ENCODE peak calls at places on chromosomes 2 and 18, in four cellular contexts. H is HCT116, W is choroid plexus epithelial cell, D is transverse colon. A is an unnamed sample.

GRCh38 chr2:23211987-23212583 is 172.9 kb upstream of the KLHL29 start:
- DNase-seq in H (no peak), W (no peak), D (peak), A (no peak)

GRCh38 chr2:99481941-99482340 is 7.9 kb downstream of the REV1 start:
- DNase-seq in H (no peak), W (no peak), D (peak), A (peak)

GRCh38 chr2:151363709-151364108 is 6.3 kb downstream of the TNFAIP6 start:
- DNase-seq in H (no peak), W (peak), D (no peak), A (no peak)

GRCh38 chr18:56995579-56996194 is 151.2 kb upstream of the BOD1L2 start:
- DNase-seq in H (no peak), W (no peak), D (no peak), A (peak)

GRCh38 chr2:191112448-191112901 is 38.3 kb downstream of the STAT4 start:
- DNase-seq in H (no peak), W (no peak), D (no peak), A (no peak)

GRCh38 chr2:33134086-33134763 is 187.5 kb downstream of the LTBP1 start:
- DNase-seq in H (peak), W (peak), D (peak), A (peak)

GRCh38 chr2:171893196-171893823 is 734 bp downstream of the SLC25A12 start:
- DNase-seq in H (no peak), W (no peak), D (no peak), A (peak)

GRCh38 chr2:46669996-46670793 is 190.8 kb downstream of the TMEM247 start:
- DNase-seq in H (no peak), W (peak), D (no peak), A (no peak)

GRCh38 chr2:207337234-207338219 is 171.8 kb upstream of the KLF7 start:
- DNase-seq in H (peak), W (peak), D (no peak), A (no peak)

GRCh38 chr2:201450910-201451329 is 338 bp downstream of the TRAK2 start:
- DNase-seq in H (no peak), W (peak), D (no peak), A (no peak)

GRCh38 chr18:76741346-76741745 is 81.0 kb upstream of the ZNF236 start:
- DNase-seq in H (no peak), W (no peak), D (no peak), A (no peak)

GRCh38 chr2:53530126-53530525 is 237.5 kb upstream of the CHAC2 start:
- DNase-seq in H (no peak), W (no peak), D (no peak), A (no peak)

GRCh38 chr2:188181439-188181838 is 110.2 kb upstream of the GULP1 start:
- DNase-seq in H (no peak), W (no peak), D (no peak), A (no peak)

GRCh38 chr2:9230051-9230802 is 23.6 kb downstream of the ASAP2 start:
- DNase-seq in H (no peak), W (peak), D (no peak), A (no peak)

GRCh38 chr2:192150166-192150565 is 44.6 kb downstream of the TMEFF2 start:
- DNase-seq in H (no peak), W (no peak), D (no peak), A (no peak)

GRCh38 chr2:238636269-238637073 is 209.7 kb downstream of the ASB1 start:
- DNase-seq in H (no peak), W (no peak), D (no peak), A (no peak)

GRCh38 chr2:75634945-75635344 is 11.6 kb upstream of the MRPL19 start:
- DNase-seq in H (no peak), W (no peak), D (no peak), A (no peak)

GRCh38 chr2:233100192-233100998 is 40.3 kb downstream of the INPP5D start:
- DNase-seq in H (no peak), W (no peak), D (peak), A (no peak)

GRCh38 chr2:153823880-153824279 is 47.8 kb upstream of the GALNT13 start:
- DNase-seq in H (no peak), W (no peak), D (no peak), A (no peak)

GRCh38 chr2:212922701-212923100 is 228.7 kb downstream of the IKZF2 start:
- DNase-seq in H (no peak), W (peak), D (no peak), A (no peak)

GRCh38 chr2:216956820-216957493 is 97.1 kb upstream of the TNP1 start:
- DNase-seq in H (no peak), W (peak), D (no peak), A (no peak)

GRCh38 chr2:242011991-242012764 is 142.6 kb downstream of the RTP5 start:
- DNase-seq in H (no peak), W (no peak), D (peak), A (no peak)

DNA sequence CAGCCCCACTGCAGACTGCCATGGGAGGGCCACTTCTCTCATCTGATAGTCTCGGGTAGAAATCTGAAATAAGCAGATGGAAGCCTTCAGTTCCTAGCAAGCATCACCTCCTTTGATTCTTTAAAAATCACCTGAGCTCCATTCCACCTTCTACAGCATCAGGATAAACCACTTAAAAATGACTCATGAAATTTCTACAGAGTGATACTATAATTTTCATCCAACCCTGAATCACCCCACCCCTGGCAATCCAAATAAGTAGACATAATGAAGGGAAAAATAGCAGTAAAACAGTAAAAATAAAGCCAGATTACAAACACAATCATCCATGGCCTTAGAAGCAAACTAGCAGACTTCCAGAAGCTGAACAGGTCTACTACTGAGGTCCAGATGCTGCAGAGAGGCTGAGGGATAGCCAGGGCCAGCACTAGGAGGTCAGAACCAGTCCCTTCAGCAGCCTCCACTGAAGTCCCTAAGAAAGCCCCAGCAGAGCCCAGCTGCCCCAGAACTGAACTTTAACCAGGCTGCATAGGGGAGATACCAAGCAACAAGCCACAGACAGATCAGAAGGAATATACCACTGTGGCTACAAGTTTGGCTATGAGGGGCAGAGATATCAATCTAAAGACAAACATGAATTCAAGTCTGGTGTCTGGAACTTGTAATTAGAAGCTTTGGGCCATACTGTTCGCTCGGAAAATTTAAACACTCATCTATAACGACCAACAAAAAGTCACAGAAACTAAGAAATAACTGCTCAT is 54.7 kb upstream of the RNU4ATAC start:
- DNase-seq in H (no peak), W (no peak), D (no peak), A (no peak)
- H3K4me3 ChIP-seq in H (no peak), W (no peak), D (no peak), A (no peak)

GRCh38 chr2:240023792-240024191 is 1.4 kb downstream of the NDUFA10 start:
- DNase-seq in H (no peak), W (no peak), D (no peak), A (no peak)
- H3K4me3 ChIP-seq in H (peak), W (no peak), D (no peak), A (no peak)

DNA sequence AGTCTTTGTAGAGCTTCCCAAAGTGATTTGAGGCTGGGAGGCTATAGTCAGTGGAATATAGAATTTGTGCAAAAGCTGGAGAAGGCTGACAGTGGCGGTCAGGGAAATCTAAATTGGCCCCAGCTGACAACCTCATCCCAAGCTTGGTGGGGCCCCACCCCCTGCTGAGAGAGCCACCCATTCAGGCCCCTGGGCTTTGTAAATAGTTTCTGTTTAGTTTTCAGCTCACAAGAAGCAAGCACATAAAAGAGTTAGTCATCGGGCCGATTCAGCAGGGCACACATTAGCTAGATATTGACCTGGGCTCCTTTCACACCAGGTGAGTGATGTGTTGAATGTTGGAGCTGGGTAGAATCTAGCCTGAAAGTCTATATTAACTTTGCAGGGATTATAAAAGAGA is 227.1 kb downstream of the VAPA start:
- DNase-seq in H (no peak), W (no peak), D (no peak), A (peak)
- H3K4me3 ChIP-seq in H (no peak), W (no peak), D (no peak), A (no peak)

DNA sequence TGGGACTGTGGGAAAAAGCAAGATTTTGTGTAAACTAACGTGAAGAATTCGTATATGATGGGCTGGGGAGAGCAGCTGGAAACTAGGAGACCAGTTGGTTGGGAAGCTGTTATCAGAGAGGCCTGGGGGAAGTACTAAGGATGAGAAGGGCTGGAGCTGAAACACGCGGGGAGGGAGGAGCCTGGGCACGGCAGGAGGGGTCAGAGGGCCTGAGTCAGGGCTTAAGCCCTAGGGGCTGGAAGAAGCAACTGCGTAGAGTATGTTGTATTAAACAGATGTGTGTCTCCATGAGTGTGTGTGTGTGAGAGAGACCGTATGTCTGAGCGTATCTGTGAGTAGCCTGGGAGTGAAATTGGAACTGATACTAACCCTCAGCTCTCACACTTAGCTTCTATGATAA is 8.4 kb downstream of the POMC start:
- DNase-seq in H (no peak), W (no peak), D (no peak), A (no peak)
- H3K4me3 ChIP-seq in H (no peak), W (no peak), D (no peak), A (no peak)

A was measured in mucosa of descending colon.